ENCODE peak calls at places on chromosomes 16 and 17, in six cellular contexts. R is A673; Q is epithelial cell of esophagus; D is endothelial cell of umbilical vein; G is left ventricle myocardium inferior; M is activated T-helper 9 cell treated with anti-CD3 and anti-CD28 coated beads, Interleukin-2, amount 50 U/mL, for 16 hours. W is an unnamed sample.
A peak's percentile ranks its signal among the peaks of the same experiment; 100 is the strongest.

GRCh38 chr17:80877095-80877828 is 114.4 kb upstream of the CHMP6 start:
- DNase-seq in M (peak; percentile 61), R (no peak), D (no peak), Q (no peak), G (no peak), W (peak; percentile 16)

GRCh38 chr16:3086596-3087242 is 12.4 kb downstream of the ZSCAN10 start:
- DNase-seq in D (peak; percentile 66), M (no peak), Q (no peak), R (no peak), G (no peak), W (no peak)

GRCh38 chr17:57366558-57367351 is 110.4 kb downstream of the MSI2 start:
- DNase-seq in G (peak; percentile 32), R (no peak), M (no peak), D (no peak), Q (no peak), W (no peak)

GRCh38 chr16:20849587-20850390 is 43.5 kb downstream of the REXO5 start:
- DNase-seq in D (peak; percentile 81), G (peak; percentile 73), R (peak; percentile 73), M (peak; percentile 54), Q (peak; percentile 70), W (peak; percentile 38)

GRCh38 chr17:17696871-17697633 is 15.8 kb downstream of the RAI1 start:
- DNase-seq in M (no peak), D (no peak), G (peak; percentile 39), Q (no peak), R (no peak), W (no peak)

GRCh38 chr17:29616300-29617048 is 6.2 kb downstream of the CORO6 start:
- DNase-seq in G (no peak), R (no peak), D (no peak), Q (no peak), M (no peak), W (peak; percentile 54)

GRCh38 chr17:79176792-79177601 is 102.4 kb downstream of the ENGASE start:
- DNase-seq in Q (no peak), G (no peak), D (no peak), R (no peak), M (no peak), W (no peak)

GRCh38 chr17:16122697-16123434 is 92.5 kb downstream of the NCOR1 start:
- DNase-seq in G (no peak), M (no peak), Q (peak; percentile 86), D (no peak), R (no peak), W (no peak)

GRCh38 chr17:78206298-78206697 is 7.8 kb upstream of the BIRC5 start:
- DNase-seq in M (no peak), G (no peak), R (no peak), Q (no peak), D (no peak), W (no peak)

GRCh38 chr17:64382184-64382583 is 8.5 kb downstream of the PECAM1 start:
- DNase-seq in M (no peak), G (no peak), D (no peak), Q (no peak), R (no peak), W (no peak)

GRCh38 chr17:19876524-19877161 is 8.9 kb upstream of the ULK2 start:
- DNase-seq in Q (no peak), G (peak; percentile 64), D (no peak), R (no peak), M (no peak), W (no peak)

GRCh38 chr17:16419929-16420271 is 4.5 kb downstream of the TRPV2 start:
- DNase-seq in Q (peak; percentile 51), R (no peak), G (no peak), D (no peak), M (peak; percentile 37), W (no peak)